ENCODE peak calls at places on chromosomes 7 and 10, in four cellular contexts. One of them, this sample, is unnamed.

GRCh38 chr10:86535057-86535882 is 13.7 kb upstream of the WAPL start:
- DNase-seq in HCT116: peak
- DNase-seq in GM12878: no peak
- DNase-seq in neural progenitor cell: peak
- DNase-seq in this sample: peak

GRCh38 chr7:48938539-48938938 is 14.2 kb downstream of the CDC14C start:
- DNase-seq in HCT116: no peak
- DNase-seq in GM12878: no peak
- DNase-seq in neural progenitor cell: no peak
- DNase-seq in this sample: no peak

GRCh38 chr7:37128644-37129043 is 320.0 kb downstream of the ELMO1 start:
- DNase-seq in HCT116: no peak
- DNase-seq in GM12878: no peak
- DNase-seq in neural progenitor cell: no peak
- DNase-seq in this sample: no peak

GRCh38 chr7:102433319-102434038 is at the start of gene ORAI2:
- DNase-seq in HCT116: no peak
- DNase-seq in GM12878: no peak
- DNase-seq in neural progenitor cell: peak
- DNase-seq in this sample: peak

GRCh38 chr7:39240864-39241263 is 263.2 kb downstream of the POU6F2 start:
- DNase-seq in HCT116: no peak
- DNase-seq in GM12878: no peak
- DNase-seq in neural progenitor cell: no peak
- DNase-seq in this sample: no peak

GRCh38 chr10:113069595-113069994 is 119.5 kb downstream of the TCF7L2 start:
- DNase-seq in HCT116: peak
- DNase-seq in GM12878: no peak
- DNase-seq in neural progenitor cell: no peak
- DNase-seq in this sample: peak

GRCh38 chr7:157177997-157178396 is 39.3 kb downstream of the UBE3C start:
- DNase-seq in HCT116: no peak
- DNase-seq in GM12878: peak
- DNase-seq in neural progenitor cell: no peak
- DNase-seq in this sample: no peak

GRCh38 chr10:6409982-6410694 is 169.9 kb downstream of the PRKCQ start:
- DNase-seq in HCT116: no peak
- DNase-seq in GM12878: no peak
- DNase-seq in neural progenitor cell: no peak
- DNase-seq in this sample: peak

GRCh38 chr10:85003083-85003482 is 674.7 kb downstream of the CCSER2 start:
- DNase-seq in HCT116: no peak
- DNase-seq in GM12878: no peak
- DNase-seq in neural progenitor cell: no peak
- DNase-seq in this sample: no peak

GRCh38 chr7:2894118-2894940 is 50.2 kb upstream of the GNA12 start:
- DNase-seq in HCT116: no peak
- DNase-seq in GM12878: peak
- DNase-seq in neural progenitor cell: no peak
- DNase-seq in this sample: no peak

GRCh38 chr10:29849434-29849833 is 210.0 kb downstream of the JCAD start:
- DNase-seq in HCT116: no peak
- DNase-seq in GM12878: no peak
- DNase-seq in neural progenitor cell: no peak
- DNase-seq in this sample: no peak

GRCh38 chr7:104902183-104902582 is 111.8 kb upstream of the KMT2E start:
- DNase-seq in HCT116: no peak
- DNase-seq in GM12878: no peak
- DNase-seq in neural progenitor cell: no peak
- DNase-seq in this sample: no peak

GRCh38 chr7:2229467-2229866 is 3.3 kb downstream of the MAD1L1 start:
- DNase-seq in HCT116: no peak
- DNase-seq in GM12878: no peak
- DNase-seq in neural progenitor cell: no peak
- DNase-seq in this sample: no peak

GRCh38 chr7:36381056-36381455 is 8.6 kb upstream of the ANLN start:
- DNase-seq in HCT116: no peak
- DNase-seq in GM12878: no peak
- DNase-seq in neural progenitor cell: no peak
- DNase-seq in this sample: peak

GRCh38 chr7:149432121-149432691 is 28.7 kb downstream of the ZNF777 start:
- DNase-seq in HCT116: no peak
- DNase-seq in GM12878: no peak
- DNase-seq in neural progenitor cell: no peak
- DNase-seq in this sample: no peak

DNA sequence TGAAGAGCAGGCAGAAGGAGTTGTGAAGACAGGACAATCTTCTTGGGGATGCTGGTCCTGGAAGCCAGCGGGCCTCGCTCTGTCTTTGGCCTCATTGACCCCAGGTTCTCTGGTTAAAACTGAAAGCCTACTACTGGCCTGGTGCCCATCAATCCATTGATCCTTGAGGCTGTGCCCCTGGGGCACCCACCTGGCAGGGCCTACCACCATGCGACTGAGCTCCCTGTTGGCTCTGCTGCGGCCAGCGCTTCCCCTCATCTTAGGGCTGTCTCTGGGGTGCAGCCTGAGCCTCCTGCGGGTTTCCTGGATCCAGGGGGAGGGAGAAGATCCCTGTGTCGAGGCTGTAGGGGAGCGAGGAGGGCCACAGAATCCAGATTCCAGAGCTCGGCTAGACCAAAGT is 1.5 kb downstream of the CHPF2 start:
- DNase-seq in HCT116: no peak
- DNase-seq in GM12878: no peak
- DNase-seq in neural progenitor cell: no peak
- DNase-seq in this sample: no peak
- H3K4me3 ChIP-seq in HCT116: peak
- H3K4me3 ChIP-seq in GM12878: peak
- H3K4me3 ChIP-seq in neural progenitor cell: peak
- H3K4me3 ChIP-seq in this sample: peak

DNA sequence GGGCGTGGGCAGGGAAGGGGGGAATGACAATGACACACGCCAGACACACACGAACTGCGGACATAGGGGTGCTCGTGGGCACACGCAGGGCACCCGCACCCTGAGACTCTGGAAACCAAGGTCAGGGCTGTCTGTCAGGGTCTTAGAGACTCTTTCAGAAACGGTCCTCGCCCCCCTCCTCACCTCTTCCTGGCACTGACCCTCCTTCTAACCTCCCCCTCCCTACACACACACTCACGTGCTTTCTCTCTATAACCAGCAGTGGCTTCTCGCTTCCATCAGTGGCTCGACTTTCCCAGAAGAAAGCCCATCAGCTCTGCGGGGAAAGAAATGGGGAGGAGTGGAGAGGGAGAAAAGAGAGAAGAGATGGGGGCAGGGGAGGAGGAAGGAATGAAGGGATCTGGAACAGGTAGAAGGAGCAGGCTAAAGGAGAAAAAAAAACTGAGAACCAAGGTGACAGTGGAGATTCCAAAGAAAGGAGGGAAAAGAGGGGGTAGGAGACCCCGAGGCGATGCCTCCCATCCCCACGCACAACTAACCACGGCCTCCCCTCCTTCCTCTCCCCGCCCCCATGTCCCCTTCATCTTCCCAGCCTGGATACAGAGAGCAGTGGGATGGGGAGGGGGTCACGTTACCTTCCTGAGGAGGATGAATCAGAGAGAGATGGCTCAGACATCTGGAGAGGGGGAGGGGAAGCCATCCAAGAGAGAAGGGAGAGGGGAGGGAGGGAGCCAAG is 1.7 kb upstream of the VGF start:
- DNase-seq in HCT116: no peak
- DNase-seq in GM12878: no peak
- DNase-seq in neural progenitor cell: peak
- DNase-seq in this sample: no peak
- TF ChIP-seq EZH2 in HCT116: no peak
- TF ChIP-seq EZH2 in GM12878: no peak
- TF ChIP-seq EZH2 in neural progenitor cell: peak
- TF ChIP-seq EZH2 in this sample: no peak

GRCh38 chr7:140924019-140924820 is 509 bp downstream of the BRAF start:
- DNase-seq in HCT116: peak
- DNase-seq in GM12878: peak
- DNase-seq in neural progenitor cell: peak
- DNase-seq in this sample: peak

GRCh38 chr7:140923358-140924006 is 1.2 kb downstream of the BRAF start:
- DNase-seq in HCT116: no peak
- DNase-seq in GM12878: no peak
- DNase-seq in neural progenitor cell: peak
- DNase-seq in this sample: peak

GRCh38 chr7:140920745-140921144 is 4.0 kb downstream of the BRAF start:
- DNase-seq in HCT116: no peak
- DNase-seq in GM12878: no peak
- DNase-seq in neural progenitor cell: no peak
- DNase-seq in this sample: no peak

GRCh38 chr7:140924821-140925421 is at the start of gene BRAF:
- DNase-seq in HCT116: peak
- DNase-seq in GM12878: peak
- DNase-seq in neural progenitor cell: peak
- DNase-seq in this sample: peak

DNA sequence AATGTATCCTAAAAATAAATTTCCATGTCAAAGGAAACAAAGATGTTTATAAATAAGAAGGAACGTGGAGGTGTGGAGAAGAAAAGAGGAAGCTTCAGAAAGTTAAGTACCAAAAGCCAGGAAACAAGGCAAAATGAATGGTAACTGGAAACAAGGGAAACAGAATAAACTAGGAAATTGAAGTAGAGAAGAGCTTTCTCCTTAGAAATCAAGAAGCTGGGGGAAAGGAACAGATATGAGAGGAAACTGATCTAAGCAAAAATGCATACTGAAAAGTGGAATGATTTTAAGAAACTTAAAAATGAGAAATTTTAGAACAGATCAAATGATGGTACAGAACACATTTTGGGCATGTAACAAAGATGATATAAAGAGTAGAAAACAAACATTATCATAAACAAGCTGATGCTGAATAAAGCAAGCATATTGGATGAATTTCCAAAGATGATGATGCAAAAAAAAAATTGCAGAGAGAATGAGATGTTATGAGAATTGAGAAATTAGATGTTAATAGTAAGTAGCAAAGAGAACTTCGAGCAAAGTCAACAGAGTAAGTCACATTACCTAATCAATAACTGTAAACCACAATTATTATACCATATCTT is 1.9 kb downstream of the BRAF start:
- DNase-seq in HCT116: no peak
- DNase-seq in GM12878: no peak
- DNase-seq in neural progenitor cell: no peak
- DNase-seq in this sample: no peak
- H3K4me3 ChIP-seq in HCT116: no peak
- H3K4me3 ChIP-seq in GM12878: peak
- H3K4me3 ChIP-seq in neural progenitor cell: peak
- H3K4me3 ChIP-seq in this sample: peak

GRCh38 chr10:68559872-68560200 is 301 bp upstream of the TET1 start:
- DNase-seq in HCT116: peak
- DNase-seq in GM12878: no peak
- DNase-seq in neural progenitor cell: no peak
- DNase-seq in this sample: no peak

GRCh38 chr10:68560201-68560915 is at the start of gene TET1:
- DNase-seq in HCT116: peak
- DNase-seq in GM12878: no peak
- DNase-seq in neural progenitor cell: peak
- DNase-seq in this sample: peak

GRCh38 chr10:68562666-68563522 is 2.8 kb downstream of the TET1 start:
- DNase-seq in HCT116: no peak
- DNase-seq in GM12878: no peak
- DNase-seq in neural progenitor cell: peak
- DNase-seq in this sample: no peak

GRCh38 chr10:68561804-68562649 is 1.9 kb downstream of the TET1 start:
- DNase-seq in HCT116: no peak
- DNase-seq in GM12878: no peak
- DNase-seq in neural progenitor cell: peak
- DNase-seq in this sample: no peak

GRCh38 chr10:68560916-68561691 is 967 bp downstream of the TET1 start:
- DNase-seq in HCT116: no peak
- DNase-seq in GM12878: no peak
- DNase-seq in neural progenitor cell: peak
- DNase-seq in this sample: no peak
- TF ChIP-seq EZH2 in HCT116: no peak
- TF ChIP-seq EZH2 in GM12878: no peak
- TF ChIP-seq EZH2 in neural progenitor cell: no peak
- TF ChIP-seq EZH2 in this sample: no peak

This sample was measured in PC-9.